ENCODE peak calls at places on chromosomes 3 and 15, in ten cellular contexts. One of them, this sample, is unnamed. For H3K27me3, the result is how much of the 10 kb centered on the place peaks cover.

GRCh38 chr3:176939022-176939817 is 258.1 kb downstream of the TBL1XR1 start:
- DNase-seq in ovary: peak
- DNase-seq in iPS DF 6.9: no peak
- DNase-seq in GM23248: peak
- DNase-seq in mesendoderm: peak
- DNase-seq in fibroblast of lung: peak
- DNase-seq in CD8-positive, alpha-beta T cell: peak
- DNase-seq in HCT116: peak
- DNase-seq in CD4-positive, CD25-positive, alpha-beta regulatory T cell: peak
- DNase-seq in lower lobe of right lung: no peak
- DNase-seq in this sample: no peak

GRCh38 chr3:111728566-111728935 is 130.5 kb upstream of the PHLDB2 start:
- DNase-seq in CD8-positive, alpha-beta T cell: no peak
- DNase-seq in HCT116: no peak
- DNase-seq in lower lobe of right lung: no peak
- DNase-seq in GM23248: no peak
- DNase-seq in CD4-positive, CD25-positive, alpha-beta regulatory T cell: no peak
- DNase-seq in ovary: no peak
- DNase-seq in fibroblast of lung: peak
- DNase-seq in mesendoderm: no peak
- DNase-seq in iPS DF 6.9: no peak
- DNase-seq in this sample: no peak

GRCh38 chr3:171936231-171936841 is 93.2 kb downstream of the TMEM212 start:
- DNase-seq in ovary: no peak
- DNase-seq in CD8-positive, alpha-beta T cell: no peak
- DNase-seq in iPS DF 6.9: no peak
- DNase-seq in lower lobe of right lung: peak
- DNase-seq in fibroblast of lung: peak
- DNase-seq in HCT116: no peak
- DNase-seq in CD4-positive, CD25-positive, alpha-beta regulatory T cell: no peak
- DNase-seq in GM23248: peak
- DNase-seq in mesendoderm: peak
- DNase-seq in this sample: peak

GRCh38 chr3:150545419-150546225 is 674 bp downstream of the SERP1 start:
- DNase-seq in GM23248: peak
- DNase-seq in CD8-positive, alpha-beta T cell: peak
- DNase-seq in ovary: no peak
- DNase-seq in lower lobe of right lung: no peak
- DNase-seq in fibroblast of lung: peak
- DNase-seq in HCT116: no peak
- DNase-seq in mesendoderm: peak
- DNase-seq in CD4-positive, CD25-positive, alpha-beta regulatory T cell: no peak
- DNase-seq in iPS DF 6.9: no peak
- DNase-seq in this sample: peak

GRCh38 chr3:151210676-151211381 is 7.8 kb upstream of the GPR171 start:
- DNase-seq in mesendoderm: peak
- DNase-seq in GM23248: peak
- DNase-seq in HCT116: no peak
- DNase-seq in fibroblast of lung: no peak
- DNase-seq in lower lobe of right lung: no peak
- DNase-seq in CD4-positive, CD25-positive, alpha-beta regulatory T cell: no peak
- DNase-seq in iPS DF 6.9: no peak
- DNase-seq in ovary: no peak
- DNase-seq in CD8-positive, alpha-beta T cell: no peak
- DNase-seq in this sample: no peak

GRCh38 chr3:30344288-30344687 is 262.1 kb upstream of the TGFBR2 start:
- DNase-seq in CD8-positive, alpha-beta T cell: no peak
- DNase-seq in HCT116: no peak
- DNase-seq in ovary: no peak
- DNase-seq in fibroblast of lung: no peak
- DNase-seq in iPS DF 6.9: no peak
- DNase-seq in GM23248: no peak
- DNase-seq in CD4-positive, CD25-positive, alpha-beta regulatory T cell: no peak
- DNase-seq in mesendoderm: no peak
- DNase-seq in lower lobe of right lung: no peak
- DNase-seq in this sample: no peak

GRCh38 chr3:38283810-38284775 is 2.0 kb downstream of the SLC22A14 start:
- DNase-seq in mesendoderm: no peak
- DNase-seq in CD4-positive, CD25-positive, alpha-beta regulatory T cell: no peak
- DNase-seq in fibroblast of lung: peak
- DNase-seq in lower lobe of right lung: no peak
- DNase-seq in ovary: no peak
- DNase-seq in CD8-positive, alpha-beta T cell: no peak
- DNase-seq in iPS DF 6.9: no peak
- DNase-seq in HCT116: no peak
- DNase-seq in GM23248: peak
- DNase-seq in this sample: no peak

GRCh38 chr15:25714538-25714840 is 148.6 kb downstream of the ATP10A start:
- DNase-seq in GM23248: no peak
- DNase-seq in mesendoderm: no peak
- DNase-seq in iPS DF 6.9: no peak
- DNase-seq in CD8-positive, alpha-beta T cell: no peak
- DNase-seq in ovary: no peak
- DNase-seq in lower lobe of right lung: no peak
- DNase-seq in fibroblast of lung: no peak
- DNase-seq in CD4-positive, CD25-positive, alpha-beta regulatory T cell: no peak
- DNase-seq in HCT116: no peak
- DNase-seq in this sample: no peak

GRCh38 chr15:77208222-77208621 is 137.3 kb upstream of the TSPAN3 start:
- DNase-seq in CD4-positive, CD25-positive, alpha-beta regulatory T cell: no peak
- DNase-seq in ovary: no peak
- DNase-seq in GM23248: no peak
- DNase-seq in CD8-positive, alpha-beta T cell: no peak
- DNase-seq in lower lobe of right lung: no peak
- DNase-seq in iPS DF 6.9: no peak
- DNase-seq in mesendoderm: no peak
- DNase-seq in HCT116: no peak
- DNase-seq in fibroblast of lung: no peak
- DNase-seq in this sample: no peak

GRCh38 chr15:78424673-78425072 is 13.3 kb upstream of the IREB2 start:
- DNase-seq in lower lobe of right lung: no peak
- DNase-seq in mesendoderm: no peak
- DNase-seq in CD8-positive, alpha-beta T cell: no peak
- DNase-seq in fibroblast of lung: no peak
- DNase-seq in HCT116: no peak
- DNase-seq in iPS DF 6.9: no peak
- DNase-seq in GM23248: no peak
- DNase-seq in CD4-positive, CD25-positive, alpha-beta regulatory T cell: no peak
- DNase-seq in ovary: no peak
- DNase-seq in this sample: no peak

GRCh38 chr3:73624363-73625123 is at the start of gene PDZRN3:
- DNase-seq in iPS DF 6.9: peak
- DNase-seq in CD4-positive, CD25-positive, alpha-beta regulatory T cell: no peak
- DNase-seq in CD8-positive, alpha-beta T cell: no peak
- DNase-seq in lower lobe of right lung: peak
- DNase-seq in fibroblast of lung: peak
- DNase-seq in mesendoderm: peak
- DNase-seq in GM23248: peak
- DNase-seq in ovary: peak
- DNase-seq in HCT116: no peak
- DNase-seq in this sample: peak

GRCh38 chr3:100277255-100277800 is 16.5 kb downstream of the TBC1D23 start:
- DNase-seq in lower lobe of right lung: no peak
- DNase-seq in CD4-positive, CD25-positive, alpha-beta regulatory T cell: no peak
- DNase-seq in fibroblast of lung: peak
- DNase-seq in ovary: no peak
- DNase-seq in iPS DF 6.9: no peak
- DNase-seq in HCT116: no peak
- DNase-seq in CD8-positive, alpha-beta T cell: no peak
- DNase-seq in mesendoderm: no peak
- DNase-seq in GM23248: no peak
- DNase-seq in this sample: no peak

DNA sequence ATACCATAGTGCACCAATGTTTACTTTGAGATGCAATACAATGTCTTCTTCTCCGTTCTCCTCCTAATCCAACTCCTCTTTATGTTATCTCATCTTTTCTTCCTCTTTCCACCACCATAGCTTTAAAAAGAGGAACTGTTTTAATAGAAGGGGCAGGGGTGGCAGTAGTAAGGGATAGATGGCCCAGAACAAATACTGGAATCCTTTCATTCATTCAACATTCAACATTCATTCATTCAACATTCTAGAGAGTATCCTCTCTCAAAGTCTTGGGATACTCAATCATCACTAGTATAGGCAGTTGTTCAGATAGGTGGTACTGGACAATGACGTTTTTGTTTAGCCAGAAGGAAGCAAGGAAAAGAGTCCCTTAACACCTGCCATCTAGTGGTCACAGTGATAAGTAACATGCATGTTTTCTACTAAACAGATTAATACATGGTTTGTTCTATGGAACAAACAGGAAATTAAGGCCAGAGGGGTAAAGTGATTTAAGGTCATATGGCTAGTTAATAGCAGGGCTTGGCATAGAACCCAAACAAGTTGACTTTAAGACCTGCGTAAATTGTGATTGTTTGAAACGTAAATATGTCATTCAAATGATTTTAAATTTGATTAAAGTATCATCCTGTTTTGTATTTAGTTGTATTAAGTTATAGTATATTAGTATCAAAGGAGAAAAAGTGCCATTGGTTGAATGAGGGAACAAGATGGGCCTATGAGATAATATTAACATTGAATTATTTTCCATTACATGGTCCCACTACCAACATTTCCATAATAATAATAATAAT is 26.9 kb upstream of the EHHADH start:
- DNase-seq in HCT116: peak
- DNase-seq in ovary: no peak
- DNase-seq in CD8-positive, alpha-beta T cell: no peak
- DNase-seq in fibroblast of lung: peak
- DNase-seq in mesendoderm: peak
- DNase-seq in iPS DF 6.9: peak
- DNase-seq in CD4-positive, CD25-positive, alpha-beta regulatory T cell: peak
- DNase-seq in GM23248: peak
- DNase-seq in lower lobe of right lung: no peak
- DNase-seq in this sample: no peak
- H3K4me3 ChIP-seq in HCT116: no peak
- H3K4me3 ChIP-seq in ovary: no peak
- H3K4me3 ChIP-seq in CD8-positive, alpha-beta T cell: no peak
- H3K4me3 ChIP-seq in fibroblast of lung: no peak
- H3K4me3 ChIP-seq in mesendoderm: no peak
- H3K4me3 ChIP-seq in iPS DF 6.9: no peak
- H3K4me3 ChIP-seq in CD4-positive, CD25-positive, alpha-beta regulatory T cell: no peak
- H3K4me3 ChIP-seq in GM23248: no peak
- H3K4me3 ChIP-seq in lower lobe of right lung: no peak
- H3K4me3 ChIP-seq in this sample: no peak

DNA sequence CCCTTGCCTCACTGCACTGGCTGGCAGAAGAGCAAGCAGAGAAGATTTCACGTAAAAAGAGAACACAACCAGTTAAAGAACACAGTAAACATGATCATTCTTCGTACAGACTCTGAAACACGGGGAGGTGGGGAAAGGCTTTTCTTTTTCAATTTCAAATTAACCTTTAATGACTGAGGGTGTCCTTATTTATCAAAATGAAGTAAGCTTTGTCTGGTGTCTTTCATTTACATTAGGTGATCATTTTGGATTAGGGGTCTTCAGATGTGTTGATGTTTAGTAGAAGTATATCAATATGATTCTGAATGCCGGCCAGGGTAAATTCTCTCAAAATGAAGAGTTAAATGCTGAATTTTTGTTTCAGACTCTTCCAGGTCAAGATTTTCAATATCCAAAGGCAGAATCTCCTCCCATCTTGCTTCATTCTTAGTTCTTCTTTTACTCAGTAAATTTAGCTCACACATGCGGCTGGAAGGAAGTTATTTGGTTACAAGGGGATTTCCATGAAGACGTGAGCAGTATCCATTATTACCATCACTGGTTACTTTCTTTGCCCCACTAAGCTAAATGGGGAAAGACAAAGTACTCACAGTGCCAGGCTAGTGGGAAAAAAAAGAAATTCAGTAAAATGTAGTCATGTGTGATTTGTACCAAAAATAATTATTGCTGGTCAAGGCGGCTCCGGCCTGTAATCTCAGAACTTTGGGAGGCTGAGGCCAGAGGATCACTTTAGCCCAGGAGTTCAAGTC is 272.2 kb upstream of the NR2F2 start:
- DNase-seq in ovary: no peak
- DNase-seq in iPS DF 6.9: no peak
- DNase-seq in GM23248: no peak
- DNase-seq in fibroblast of lung: no peak
- DNase-seq in CD8-positive, alpha-beta T cell: no peak
- DNase-seq in CD4-positive, CD25-positive, alpha-beta regulatory T cell: no peak
- DNase-seq in lower lobe of right lung: no peak
- DNase-seq in HCT116: no peak
- DNase-seq in mesendoderm: no peak
- DNase-seq in this sample: no peak
- H3K27me3 ChIP-seq in ovary: under half
- H3K27me3 ChIP-seq in iPS DF 6.9: under half
- H3K27me3 ChIP-seq in GM23248: under half
- H3K27me3 ChIP-seq in fibroblast of lung: under half
- H3K27me3 ChIP-seq in CD8-positive, alpha-beta T cell: under half
- H3K27me3 ChIP-seq in CD4-positive, CD25-positive, alpha-beta regulatory T cell: under half
- H3K27me3 ChIP-seq in lower lobe of right lung: under half
- H3K27me3 ChIP-seq in HCT116: under half
- H3K27me3 ChIP-seq in mesendoderm: under half
- H3K27me3 ChIP-seq in this sample: under half

GRCh38 chr3:124593442-124593829 is 136.8 kb upstream of the UMPS start:
- DNase-seq in GM23248: no peak
- DNase-seq in HCT116: no peak
- DNase-seq in fibroblast of lung: no peak
- DNase-seq in CD8-positive, alpha-beta T cell: no peak
- DNase-seq in ovary: no peak
- DNase-seq in iPS DF 6.9: no peak
- DNase-seq in CD4-positive, CD25-positive, alpha-beta regulatory T cell: no peak
- DNase-seq in mesendoderm: peak
- DNase-seq in lower lobe of right lung: no peak
- DNase-seq in this sample: no peak
- H3K4me3 ChIP-seq in GM23248: no peak
- H3K4me3 ChIP-seq in HCT116: no peak
- H3K4me3 ChIP-seq in fibroblast of lung: no peak
- H3K4me3 ChIP-seq in CD8-positive, alpha-beta T cell: no peak
- H3K4me3 ChIP-seq in ovary: no peak
- H3K4me3 ChIP-seq in iPS DF 6.9: no peak
- H3K4me3 ChIP-seq in CD4-positive, CD25-positive, alpha-beta regulatory T cell: no peak
- H3K4me3 ChIP-seq in mesendoderm: no peak
- H3K4me3 ChIP-seq in lower lobe of right lung: no peak
- H3K4me3 ChIP-seq in this sample: no peak

DNA sequence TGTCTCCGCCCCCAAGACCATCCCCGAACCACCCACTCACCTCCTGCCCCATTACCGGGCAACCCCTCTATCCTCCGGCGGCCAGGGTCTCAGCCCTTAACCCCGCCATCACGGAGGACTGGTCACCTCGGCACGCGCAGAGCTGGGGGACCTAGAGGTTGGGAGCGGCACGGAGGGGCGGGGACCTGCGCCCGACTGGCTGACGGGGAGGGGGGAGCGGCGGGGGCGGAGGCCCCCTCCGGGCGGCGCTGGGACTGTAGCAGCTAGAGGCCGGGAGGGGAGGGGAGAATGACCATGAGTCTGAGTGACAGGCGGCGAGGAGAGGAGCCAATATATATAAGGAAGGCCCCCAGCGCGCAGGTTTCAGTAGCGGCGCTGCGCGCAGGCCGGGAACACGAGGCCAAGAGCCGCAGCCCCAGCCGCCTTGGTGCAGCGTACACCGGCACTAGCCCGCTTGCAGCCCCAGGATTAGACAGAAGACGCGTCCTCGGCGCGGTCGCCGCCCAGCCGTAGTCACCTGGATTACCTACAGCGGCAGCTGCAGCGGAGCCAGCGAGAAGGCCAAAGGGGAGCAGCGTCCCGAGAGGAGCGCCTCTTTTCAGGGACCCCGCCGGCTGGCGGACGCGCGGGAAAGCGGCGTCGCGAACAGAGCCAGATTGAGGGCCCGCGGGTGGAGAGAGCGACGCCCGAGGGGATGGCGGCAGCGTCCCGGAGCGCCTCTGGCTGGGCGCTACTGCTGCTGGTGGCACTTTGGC is at the start of gene DLL4:
- DNase-seq in HCT116: peak
- DNase-seq in GM23248: peak
- DNase-seq in lower lobe of right lung: peak
- DNase-seq in ovary: peak
- DNase-seq in CD8-positive, alpha-beta T cell: no peak
- DNase-seq in fibroblast of lung: peak
- DNase-seq in iPS DF 6.9: no peak
- DNase-seq in mesendoderm: peak
- DNase-seq in CD4-positive, CD25-positive, alpha-beta regulatory T cell: peak
- DNase-seq in this sample: peak
- H3K27me3 ChIP-seq in HCT116: under half
- H3K27me3 ChIP-seq in GM23248: under half
- H3K27me3 ChIP-seq in lower lobe of right lung: half or more
- H3K27me3 ChIP-seq in ovary: under half
- H3K27me3 ChIP-seq in CD8-positive, alpha-beta T cell: under half
- H3K27me3 ChIP-seq in fibroblast of lung: under half
- H3K27me3 ChIP-seq in iPS DF 6.9: half or more
- H3K27me3 ChIP-seq in mesendoderm: half or more
- H3K27me3 ChIP-seq in CD4-positive, CD25-positive, alpha-beta regulatory T cell: under half
- H3K27me3 ChIP-seq in this sample: half or more